ENCODE peak calls at places on chromosomes 4 and X, in seven cellular contexts. C, J, L, X, K, Y and Q are unnamed samples.

GRCh38 chr4:148074462-148074861 is 342.6 kb downstream of the ARHGAP10 start:
- DNase-seq in Y (no peak), X (no peak), C (no peak), J (no peak), L (no peak), K (no peak), Q (no peak)

GRCh38 chr4:3520796-3521600 is 11.2 kb downstream of the LRPAP1 start:
- DNase-seq in J (no peak), L (no peak), K (no peak), X (no peak), Y (no peak), C (no peak), Q (no peak)

GRCh38 chrX:47502591-47503222 is 19.7 kb upstream of the ZNF41 start:
- DNase-seq in J (no peak), K (no peak), Y (no peak), C (no peak), L (no peak), X (no peak), Q (no peak)

GRCh38 chr4:185925910-185926360 is 113.9 kb upstream of the SORBS2 start:
- DNase-seq in K (no peak), J (no peak), X (no peak), L (no peak), C (no peak), Y (no peak), Q (no peak)

GRCh38 chrX:139828037-139828436 is 104.8 kb downstream of the ATP11C start:
- DNase-seq in L (no peak), C (no peak), X (no peak), J (no peak), Y (no peak), K (peak), Q (no peak)

GRCh38 chr4:25862411-25863346 is at the start of gene SEL1L3:
- DNase-seq in L (peak), K (no peak), X (peak), C (peak), J (peak), Y (no peak), Q (peak)

GRCh38 chr4:62414563-62414962 is 1214.4 kb downstream of the ADGRL3 start:
- DNase-seq in L (no peak), K (no peak), X (no peak), Y (no peak), C (no peak), J (no peak), Q (no peak)

GRCh38 chrX:129932137-129932791 is 26.3 kb downstream of the UTP14A start:
- DNase-seq in C (peak), X (peak), Y (peak), L (peak), J (peak), K (peak), Q (peak)

GRCh38 chr4:42781325-42781724 is 111.2 kb upstream of the GRXCR1 start:
- DNase-seq in Y (no peak), K (no peak), X (no peak), J (no peak), L (no peak), C (no peak), Q (no peak)

GRCh38 chr4:129602447-129602846 is 506.5 kb downstream of the C4orf33 start:
- DNase-seq in Y (no peak), C (no peak), L (no peak), J (no peak), K (no peak), X (no peak), Q (no peak)

GRCh38 chrX:55486736-55487135 is 2.9 kb downstream of the USP51 start:
- DNase-seq in C (no peak), Y (no peak), L (no peak), X (no peak), J (no peak), K (no peak), Q (no peak)

GRCh38 chrX:119756926-119757635 is 1.3 kb upstream of the SOWAHD start:
- DNase-seq in L (no peak), K (peak), X (no peak), Y (no peak), J (no peak), C (no peak), Q (no peak)

GRCh38 chr4:180665994-180666818 is 1577.0 kb upstream of the TENM3 start:
- DNase-seq in J (peak), X (peak), Y (no peak), L (peak), C (no peak), K (peak), Q (peak)

GRCh38 chr4:56995525-56995924 is 16.8 kb downstream of the POLR2B start:
- DNase-seq in J (no peak), K (no peak), L (no peak), C (no peak), Y (no peak), X (no peak), Q (no peak)

GRCh38 chr4:24686866-24687672 is 102.7 kb upstream of the DHX15 start:
- DNase-seq in Y (no peak), C (no peak), X (peak), K (peak), L (no peak), J (peak), Q (no peak)

GRCh38 chrX:68355629-68355920 is 77.7 kb downstream of the OPHN1 start:
- DNase-seq in K (peak), C (no peak), L (no peak), X (no peak), J (no peak), Y (no peak), Q (no peak)

GRCh38 chr4:174080361-174080760 is 203.1 kb downstream of the FBXO8 start:
- DNase-seq in J (no peak), Y (no peak), X (no peak), L (no peak), C (no peak), K (no peak), Q (no peak)

GRCh38 chr4:108172780-108173598 is 4.3 kb upstream of the LEF1 start:
- DNase-seq in Y (no peak), X (peak), J (peak), C (no peak), K (peak), L (peak), Q (peak)

DNA sequence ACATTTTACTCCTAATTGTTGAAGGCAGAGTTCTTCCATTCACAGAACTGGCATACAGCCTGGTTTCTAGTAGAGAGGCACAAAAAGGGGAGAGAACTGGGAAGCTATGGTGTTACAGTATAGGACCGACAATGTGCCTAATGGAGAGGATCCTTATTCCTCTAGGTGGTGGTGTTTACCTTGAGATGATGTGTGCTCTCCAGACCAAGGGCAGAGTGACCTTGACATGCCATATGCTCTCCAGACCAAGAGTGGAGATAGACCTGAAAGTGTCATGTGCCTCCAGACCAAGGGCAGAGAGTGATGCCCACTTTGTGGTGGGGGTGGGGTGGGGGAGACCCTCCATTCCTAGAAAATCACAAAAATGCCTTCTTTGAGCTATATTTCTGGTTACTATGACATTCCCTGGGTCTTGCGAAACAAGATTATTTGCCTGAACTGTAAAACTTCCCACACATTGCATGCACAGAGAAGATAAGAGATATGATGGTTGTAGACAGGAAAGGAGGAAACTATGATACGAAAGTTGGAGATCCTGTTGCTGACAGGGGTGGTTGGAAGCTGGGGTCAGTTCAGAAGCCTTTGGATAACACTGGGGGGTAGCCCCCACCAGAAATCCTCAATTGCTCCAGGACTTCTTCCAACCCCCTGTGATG is 119.7 kb downstream of the TEX13C start:
- DNase-seq in L (no peak), C (no peak), K (no peak), Y (no peak), J (no peak), X (no peak), Q (no peak)
- TF ChIP-seq TAF1 in L (no peak), C (no peak), K (no peak), Y (no peak), J (no peak), X (no peak), Q (no peak)

GRCh38 chr4:38501698-38502097 is 162.3 kb upstream of the KLF3 start:
- DNase-seq in K (no peak), Y (no peak), J (no peak), L (no peak), X (no peak), C (no peak), Q (no peak)
- TF ChIP-seq TAF1 in K (no peak), Y (no peak), J (no peak), L (no peak), X (no peak), C (no peak), Q (no peak)

DNA sequence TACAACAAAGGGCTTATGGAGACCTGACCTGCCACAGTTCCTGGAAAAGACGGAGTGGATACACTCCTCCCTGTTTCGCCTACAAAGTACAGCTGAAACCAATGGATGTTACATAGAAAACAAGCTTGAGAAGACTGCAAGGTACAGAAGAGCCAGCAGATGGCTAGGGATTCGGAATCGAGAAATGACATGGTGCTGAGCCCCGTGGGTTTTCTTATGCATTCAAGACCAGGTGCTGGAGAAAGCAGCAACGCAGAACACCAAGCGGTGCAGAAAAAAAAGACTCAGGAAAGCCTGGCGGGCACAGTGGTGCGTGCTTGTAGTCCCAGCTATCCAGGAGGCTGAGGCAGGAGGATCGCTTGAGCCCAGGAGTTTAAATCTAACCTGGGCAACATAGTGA is 13.8 kb downstream of the TIMM17B start:
- DNase-seq in K (no peak), X (peak), C (no peak), J (no peak), Y (no peak), L (no peak), Q (no peak)
- TF ChIP-seq TAF1 in K (no peak), X (no peak), C (no peak), J (no peak), Y (no peak), L (no peak), Q (no peak)

GRCh38 chr4:38925492-38926418 is 58.1 kb downstream of the FAM114A1 start:
- DNase-seq in L (no peak), J (no peak), Y (no peak), K (no peak), X (peak), C (no peak), Q (no peak)
- TF ChIP-seq TAF1 in L (no peak), J (no peak), Y (no peak), K (no peak), X (no peak), C (no peak), Q (no peak)

GRCh38 chrX:70504772-70505450 is 60.3 kb downstream of the DLG3 start:
- DNase-seq in X (no peak), K (no peak), L (no peak), C (no peak), Y (no peak), J (no peak), Q (no peak)
- TF ChIP-seq TAF1 in X (no peak), K (no peak), L (no peak), C (no peak), Y (no peak), J (no peak), Q (no peak)

GRCh38 chr4:81084029-81084428 is 53.5 kb downstream of the BMP3 start:
- DNase-seq in X (no peak), L (no peak), K (peak), Y (no peak), J (no peak), C (no peak), Q (no peak)
- TF ChIP-seq TAF1 in X (no peak), L (no peak), K (no peak), Y (no peak), J (no peak), C (no peak), Q (no peak)